ENCODE peak calls at places on chromosomes 4 and X, in four cellular contexts. One of them, this sample, is unnamed.

GRCh38 chr4:102620697-102621497 is 119.7 kb downstream of the NFKB1 start:
- DNase-seq in K562: peak
- DNase-seq in GM12878: no peak
- DNase-seq in HepG2: peak
- DNase-seq in this sample: no peak

GRCh38 chr4:119310826-119311225 is 11.1 kb downstream of the FABP2 start:
- DNase-seq in HepG2: no peak
- DNase-seq in K562: no peak
- DNase-seq in GM12878: no peak
- DNase-seq in this sample: no peak

GRCh38 chrX:3461824-3462508 is 115.5 kb upstream of the MXRA5 start:
- DNase-seq in HepG2: no peak
- DNase-seq in K562: no peak
- DNase-seq in GM12878: peak
- DNase-seq in this sample: no peak

GRCh38 chrX:13506574-13506973 is 62.8 kb upstream of the EGFL6 start:
- DNase-seq in K562: peak
- DNase-seq in GM12878: no peak
- DNase-seq in HepG2: peak
- DNase-seq in this sample: peak

GRCh38 chr4:665751-666435 is 8.2 kb downstream of the ATP5ME start:
- DNase-seq in GM12878: no peak
- DNase-seq in K562: no peak
- DNase-seq in HepG2: no peak
- DNase-seq in this sample: no peak

GRCh38 chrX:33204889-33205288 is 6.5 kb downstream of the DMD start:
- DNase-seq in K562: no peak
- DNase-seq in GM12878: no peak
- DNase-seq in HepG2: no peak
- DNase-seq in this sample: no peak

GRCh38 chr4:2378898-2379297 is 39.5 kb downstream of the ZFYVE28 start:
- DNase-seq in HepG2: no peak
- DNase-seq in K562: no peak
- DNase-seq in GM12878: no peak
- DNase-seq in this sample: no peak

GRCh38 chrX:111869639-111870034 is 6.3 kb upstream of the TRPC5OS start:
- DNase-seq in GM12878: peak
- DNase-seq in K562: peak
- DNase-seq in HepG2: no peak
- DNase-seq in this sample: peak

GRCh38 chr4:187167126-187167525 is 443.5 kb upstream of the FAT1 start:
- DNase-seq in GM12878: no peak
- DNase-seq in K562: no peak
- DNase-seq in HepG2: no peak
- DNase-seq in this sample: no peak

GRCh38 chr4:36904823-36905222 is 339.7 kb upstream of the NWD2 start:
- DNase-seq in HepG2: no peak
- DNase-seq in GM12878: no peak
- DNase-seq in K562: no peak
- DNase-seq in this sample: no peak

GRCh38 chr4:124943145-124943889 is 230.8 kb upstream of the ANKRD50 start:
- DNase-seq in GM12878: no peak
- DNase-seq in K562: no peak
- DNase-seq in HepG2: no peak
- DNase-seq in this sample: no peak

GRCh38 chr4:18020671-18021469 is 685 bp downstream of the LCORL start:
- DNase-seq in GM12878: peak
- DNase-seq in K562: peak
- DNase-seq in HepG2: peak
- DNase-seq in this sample: peak

GRCh38 chrX:29648161-29648560 is 567.2 kb upstream of the MAGEB2 start:
- DNase-seq in GM12878: no peak
- DNase-seq in K562: no peak
- DNase-seq in HepG2: no peak
- DNase-seq in this sample: no peak

GRCh38 chrX:29653721-29654120 is 561.6 kb upstream of the MAGEB2 start:
- DNase-seq in HepG2: no peak
- DNase-seq in K562: no peak
- DNase-seq in GM12878: no peak
- DNase-seq in this sample: no peak

DNA sequence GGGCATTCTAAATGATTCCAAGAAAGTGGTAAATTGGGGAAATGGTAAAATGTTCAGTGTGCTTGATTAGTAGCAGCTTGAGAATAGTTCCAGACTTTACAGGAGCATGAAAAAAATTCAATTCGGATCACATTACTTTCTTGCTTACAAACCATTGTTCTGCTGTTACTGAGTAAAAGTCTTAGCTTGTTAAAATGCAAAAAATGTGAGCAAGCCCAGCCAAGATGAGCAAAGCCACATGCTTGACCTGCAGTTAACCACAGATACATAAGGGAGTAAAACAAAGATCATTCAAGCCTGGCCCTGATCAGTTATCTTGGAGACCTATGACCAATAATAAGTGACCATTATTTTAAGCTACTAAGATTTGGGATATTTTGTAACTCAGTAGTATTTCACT is 562.9 kb upstream of the MAGEB2 start:
- DNase-seq in K562: no peak
- DNase-seq in HepG2: no peak
- DNase-seq in GM12878: no peak
- DNase-seq in this sample: no peak
- TF ChIP-seq MAX in K562: no peak
- TF ChIP-seq MAX in HepG2: no peak
- TF ChIP-seq MAX in GM12878: no peak
- TF ChIP-seq MAX in this sample: no peak

GRCh38 chr4:127120706-127121105 is 512.1 kb upstream of the INTU start:
- DNase-seq in GM12878: no peak
- DNase-seq in K562: no peak
- DNase-seq in HepG2: no peak
- DNase-seq in this sample: no peak

GRCh38 chr4:127126718-127127117 is 506.0 kb upstream of the INTU start:
- DNase-seq in HepG2: no peak
- DNase-seq in GM12878: no peak
- DNase-seq in K562: no peak
- DNase-seq in this sample: no peak

DNA sequence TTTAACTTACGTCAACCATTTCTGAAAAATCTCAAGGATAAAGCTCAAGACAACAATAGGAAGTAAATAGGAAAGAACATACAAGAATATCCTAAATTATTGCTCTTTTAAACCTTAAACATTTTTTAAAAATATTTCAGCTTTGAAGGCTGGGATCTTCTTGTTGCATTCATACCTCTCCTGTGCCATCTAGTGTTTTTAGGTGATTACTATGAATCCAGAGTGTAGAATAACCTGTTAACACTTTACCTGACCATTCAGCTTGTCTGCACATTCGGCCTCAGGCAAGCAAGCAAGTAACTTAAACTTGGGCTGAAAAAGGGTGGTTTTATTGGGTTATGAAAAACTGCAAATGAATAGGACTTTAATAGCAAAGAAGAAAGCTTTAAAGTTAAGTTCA is 507.8 kb upstream of the INTU start:
- DNase-seq in GM12878: no peak
- DNase-seq in K562: no peak
- DNase-seq in HepG2: peak
- DNase-seq in this sample: no peak
- TF ChIP-seq CREB1 in GM12878: no peak
- TF ChIP-seq CREB1 in K562: no peak
- TF ChIP-seq CREB1 in HepG2: no peak
- TF ChIP-seq CREB1 in this sample: no peak

DNA sequence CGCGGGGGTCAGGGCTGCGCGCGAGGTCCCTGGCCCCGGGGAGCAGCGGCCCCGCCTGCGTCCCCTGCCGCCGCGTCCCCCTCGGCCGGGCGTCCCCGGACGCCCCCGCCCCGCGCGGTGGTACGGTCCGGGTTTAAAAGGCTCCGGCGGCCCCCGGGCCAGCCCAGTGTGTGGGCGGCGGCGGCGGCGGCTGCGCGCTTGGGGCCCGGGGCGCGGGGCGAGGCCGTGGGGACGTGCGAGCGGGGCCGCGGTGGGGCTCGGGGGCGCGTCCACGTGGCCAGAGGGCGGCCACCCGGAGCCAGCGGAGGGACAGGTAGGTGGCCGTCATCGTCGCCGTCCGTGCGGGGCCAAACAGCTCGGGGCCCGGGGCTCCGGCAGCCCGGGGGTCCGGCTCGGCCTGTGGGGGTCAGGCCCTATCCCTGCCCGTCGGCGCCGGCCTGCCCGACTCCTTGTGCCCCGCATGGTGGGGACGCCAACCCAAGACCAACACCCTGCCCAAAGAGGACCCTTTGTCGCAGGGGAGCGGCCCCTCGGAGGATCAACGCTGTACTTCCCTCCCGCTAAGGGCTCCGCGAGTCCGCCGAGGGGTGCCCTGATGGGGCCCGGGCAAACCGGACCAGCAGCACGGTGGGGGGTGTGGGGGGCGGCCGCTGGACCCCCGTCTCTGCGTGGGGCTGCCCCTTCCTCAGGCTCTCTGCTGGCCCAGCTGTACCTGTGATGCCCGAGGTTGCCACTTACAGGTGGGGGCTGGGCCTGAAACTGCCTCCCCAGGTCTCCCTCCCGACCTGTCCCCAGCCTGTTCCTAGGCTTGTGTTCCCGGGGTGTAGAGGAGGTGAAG is at the start of gene PLXNA3:
- DNase-seq in K562: peak
- DNase-seq in GM12878: no peak
- DNase-seq in HepG2: no peak
- DNase-seq in this sample: peak
- TF ChIP-seq MAX in K562: no peak
- TF ChIP-seq MAX in GM12878: no peak
- TF ChIP-seq MAX in HepG2: no peak
- TF ChIP-seq MAX in this sample: no peak

DNA sequence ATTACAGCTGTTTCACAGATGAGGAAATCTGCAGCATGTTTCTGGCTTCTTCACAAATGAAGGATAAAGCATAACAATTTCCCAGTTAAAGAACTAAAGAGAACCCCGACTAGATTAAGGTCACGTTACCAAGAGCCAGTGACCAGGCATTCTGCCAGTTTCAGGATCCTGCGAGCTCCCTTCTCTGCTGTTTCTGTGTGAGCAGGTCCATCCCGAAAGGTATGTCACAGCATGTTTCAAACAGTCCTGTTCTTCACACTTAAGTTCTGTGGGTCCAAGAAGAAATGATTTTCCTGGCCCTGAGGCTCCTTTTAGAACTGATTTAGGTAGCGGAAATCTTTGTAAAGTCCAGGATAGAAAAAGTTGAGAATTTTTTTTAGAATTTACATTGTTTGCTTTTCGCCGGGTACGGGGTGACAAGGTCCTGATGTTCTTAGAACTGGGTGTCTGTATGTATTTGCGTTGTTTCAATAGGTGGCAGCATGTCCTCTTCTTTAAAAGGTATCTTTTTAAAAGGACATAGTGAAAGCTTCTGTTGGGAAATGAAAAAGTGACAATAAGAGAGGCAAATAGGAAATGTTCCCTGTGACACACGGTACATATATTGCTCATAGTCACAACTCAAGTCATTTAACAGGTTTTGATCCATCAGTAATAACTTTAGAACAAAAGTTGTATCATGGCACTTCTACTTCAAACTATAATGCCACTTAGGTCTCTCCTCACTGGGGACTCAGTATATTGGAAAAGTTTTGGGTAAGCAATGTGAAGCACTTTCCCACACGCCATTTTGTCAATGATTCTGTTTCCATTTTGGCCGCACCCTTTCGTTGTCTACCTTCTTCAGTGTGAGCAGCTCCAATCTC is 18.4 kb downstream of the IL21 start:
- DNase-seq in GM12878: no peak
- DNase-seq in HepG2: peak
- DNase-seq in K562: peak
- DNase-seq in this sample: no peak
- TF ChIP-seq CREB1 in GM12878: no peak
- TF ChIP-seq CREB1 in HepG2: no peak
- TF ChIP-seq CREB1 in K562: no peak
- TF ChIP-seq CREB1 in this sample: no peak

GRCh38 chr4:13640149-13640671 is 12.7 kb upstream of the BOD1L1 start:
- DNase-seq in K562: no peak
- DNase-seq in HepG2: no peak
- DNase-seq in GM12878: no peak
- DNase-seq in this sample: peak
- TF ChIP-seq MAX in K562: no peak
- TF ChIP-seq MAX in HepG2: no peak
- TF ChIP-seq MAX in GM12878: no peak
- TF ChIP-seq MAX in this sample: no peak